ENCODE peak calls at places on chromosomes 12 and 14, in five cellular contexts. A is astrocyte of the spinal cord, X is neural progenitor cell, K is PC-9, N is AG04450. P is an unnamed sample.
A peak's percentile ranks its signal among the peaks of the same experiment; 100 is the strongest.

GRCh38 chr14:95156765-95157194 is 549 bp downstream of the DICER1 start:
- DNase-seq in A (no peak), X (no peak), K (no peak), N (no peak), P (peak; percentile 23)

GRCh38 chr12:81015510-81015909 is 62.4 kb upstream of the ACSS3 start:
- DNase-seq in A (no peak), X (no peak), K (no peak), N (no peak), P (peak; percentile 8)

GRCh38 chr12:113252494-113252893 is 31.2 kb downstream of the TPCN1 start:
- DNase-seq in A (no peak), X (no peak), K (no peak), N (no peak), P (no peak)

GRCh38 chr12:109715310-109716091 is 1.9 kb downstream of the FAM222A start:
- DNase-seq in A (no peak), X (peak; percentile 69), K (no peak), N (no peak), P (no peak)

GRCh38 chr12:95115641-95116040 is 42.2 kb upstream of the NR2C1 start:
- DNase-seq in A (no peak), X (no peak), K (no peak), N (no peak), P (no peak)

GRCh38 chr12:24360907-24361306 is 411.4 kb upstream of the SOX5 start:
- DNase-seq in A (no peak), X (no peak), K (no peak), N (no peak), P (peak; percentile 88)

GRCh38 chr12:101763246-101763931 is 24.1 kb upstream of the SYCP3 start:
- DNase-seq in A (no peak), X (no peak), K (no peak), N (no peak), P (no peak)

GRCh38 chr14:61564623-61565091 is 130.7 kb upstream of the HIF1A start:
- DNase-seq in A (peak; percentile 96), X (no peak), K (peak; percentile 99), N (peak; percentile 85), P (peak; percentile 93)

GRCh38 chr14:33985242-33985641 is 34.4 kb upstream of the EGLN3 start:
- DNase-seq in A (no peak), X (no peak), K (no peak), N (no peak), P (no peak)

GRCh38 chr14:43587183-43587582 is 919.9 kb downstream of the FSCB start:
- DNase-seq in A (no peak), X (no peak), K (no peak), N (no peak), P (no peak)

GRCh38 chr14:103742499-103743255 is 27.1 kb downstream of the ZFYVE21 start:
- DNase-seq in A (no peak), X (no peak), K (no peak), N (no peak), P (no peak)

GRCh38 chr14:22131749-22132476 is 457.1 kb downstream of the DAD1 start:
- DNase-seq in A (no peak), X (peak; percentile 24), K (no peak), N (no peak), P (peak; percentile 13)

GRCh38 chr12:810635-811415 is 58.4 kb downstream of the WNK1 start:
- DNase-seq in A (no peak), X (no peak), K (no peak), N (no peak), P (no peak)

GRCh38 chr12:51307655-51308593 is 16.1 kb downstream of the BIN2 start:
- DNase-seq in A (peak; percentile 87), X (no peak), K (peak; percentile 95), N (peak; percentile 55), P (peak; percentile 71)

GRCh38 chr14:95228240-95228639 is 70.9 kb upstream of the DICER1 start:
- DNase-seq in A (no peak), X (no peak), K (no peak), N (no peak), P (no peak)

GRCh38 chr14:29028973-29029582 is 262.5 kb downstream of the FOXG1 start:
- DNase-seq in A (peak; percentile 6), X (peak; percentile 73), K (no peak), N (no peak), P (peak; percentile 57)

GRCh38 chr14:69873877-69874780 is 5.1 kb upstream of the SMOC1 start:
- DNase-seq in A (peak; percentile 72), X (no peak), K (no peak), N (no peak), P (peak; percentile 82)

GRCh38 chr12:81644503-81644902 is 114.6 kb downstream of the PPFIA2 start:
- DNase-seq in A (peak; percentile 71), X (peak; percentile 47), K (peak; percentile 39), N (no peak), P (peak; percentile 72)

GRCh38 chr12:93245543-93245942 is 132.2 kb upstream of the NUDT4 start:
- DNase-seq in A (no peak), X (peak; percentile 56), K (no peak), N (no peak), P (no peak)
- H3K4me3 ChIP-seq in A (no peak overlapping the region), X (no peak overlapping the region), K (no peak overlapping the region), N (no peak overlapping the region), P (no peak overlapping the region)

DNA sequence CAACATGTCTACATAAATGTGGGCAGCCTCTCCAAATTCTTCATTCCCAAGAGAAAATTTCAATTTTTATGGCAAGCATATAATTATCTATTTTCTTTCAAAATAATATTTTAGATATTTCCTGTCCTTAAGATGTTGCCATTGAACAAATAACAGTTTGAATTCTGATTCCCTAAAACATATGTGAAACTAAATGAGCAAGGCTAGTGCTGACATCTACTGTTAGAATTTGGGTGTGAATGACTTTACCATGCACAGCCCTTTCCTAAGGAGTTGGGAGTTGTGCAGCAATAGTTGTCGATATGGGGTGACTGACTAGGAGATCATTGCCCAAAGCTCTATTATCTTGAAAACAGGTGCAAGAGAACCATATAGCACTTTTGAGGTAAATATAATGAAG is 108.2 kb upstream of the SLC38A4 start:
- DNase-seq in A (peak; percentile 71), X (peak; percentile 39), K (no peak), N (no peak), P (peak; percentile 84)
- TF ChIP-seq CTCF in A (peak; percentile 64), X (peak; percentile 58), K (peak; percentile 70), N (peak; percentile 65), P (peak; percentile 74)

DNA sequence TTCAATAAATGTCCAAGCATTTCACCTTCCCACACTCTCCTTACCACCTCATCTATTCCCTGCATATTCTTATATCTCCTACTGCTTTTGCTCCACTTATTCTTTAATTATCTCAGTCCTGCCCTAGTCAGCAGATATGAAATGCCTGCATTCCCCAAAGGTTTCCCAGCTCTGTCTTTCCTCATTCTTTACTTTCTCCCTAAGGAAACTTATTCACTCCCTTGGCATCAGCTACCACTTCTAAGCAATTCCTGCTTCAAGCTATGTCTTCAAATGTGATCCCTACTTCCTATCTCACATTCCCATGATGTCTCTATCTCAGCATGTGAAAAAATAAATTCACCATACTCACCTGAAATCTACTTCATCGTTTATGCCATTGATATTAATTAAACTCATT is 111.8 kb downstream of the CAPZA3 start:
- DNase-seq in A (peak; percentile 19), X (no peak), K (no peak), N (no peak), P (no peak)
- H3K4me3 ChIP-seq in A (no peak overlapping the region), X (no peak overlapping the region), K (no peak overlapping the region), N (no peak overlapping the region), P (no peak overlapping the region)

DNA sequence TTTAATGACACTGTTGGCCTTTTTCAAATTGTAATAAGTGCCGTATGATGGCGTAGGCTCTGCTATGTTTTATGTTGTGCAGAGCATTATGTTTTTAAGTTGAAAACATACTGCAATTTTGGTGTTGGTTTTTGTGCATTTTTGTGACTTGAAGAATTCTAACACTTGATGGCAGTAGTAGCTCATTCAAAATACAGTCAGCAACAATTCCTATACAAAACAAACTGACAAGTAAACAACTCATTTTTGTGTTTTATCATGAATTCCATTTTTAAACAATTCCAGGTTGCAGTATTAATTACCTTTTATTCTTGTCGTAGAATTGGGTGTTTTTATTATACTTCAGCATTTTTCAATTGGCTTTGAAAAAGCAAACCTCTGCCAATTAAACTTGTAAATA is 4.0 kb upstream of the CCER1 start:
- DNase-seq in A (no peak), X (no peak), K (no peak), N (no peak), P (peak; percentile 57)
- TF ChIP-seq CTCF in A (peak; percentile 9), X (no peak), K (no peak), N (no peak), P (peak; percentile 41)

GRCh38 chr12:16605666-16606116 is 271 bp downstream of the LMO3 start:
- DNase-seq in A (no peak), X (peak; percentile 46), K (no peak), N (no peak), P (peak; percentile 14)

GRCh38 chr12:16602412-16602811 is 3.5 kb downstream of the LMO3 start:
- DNase-seq in A (no peak), X (peak; percentile 20), K (no peak), N (no peak), P (no peak)

GRCh38 chr12:16604853-16605252 is 1.1 kb downstream of the LMO3 start:
- DNase-seq in A (no peak), X (peak; percentile 50), K (no peak), N (no peak), P (no peak)

GRCh38 chr12:16603916-16604575 is 1.9 kb downstream of the LMO3 start:
- DNase-seq in A (no peak), X (peak; percentile 84), K (no peak), N (no peak), P (no peak)

DNA sequence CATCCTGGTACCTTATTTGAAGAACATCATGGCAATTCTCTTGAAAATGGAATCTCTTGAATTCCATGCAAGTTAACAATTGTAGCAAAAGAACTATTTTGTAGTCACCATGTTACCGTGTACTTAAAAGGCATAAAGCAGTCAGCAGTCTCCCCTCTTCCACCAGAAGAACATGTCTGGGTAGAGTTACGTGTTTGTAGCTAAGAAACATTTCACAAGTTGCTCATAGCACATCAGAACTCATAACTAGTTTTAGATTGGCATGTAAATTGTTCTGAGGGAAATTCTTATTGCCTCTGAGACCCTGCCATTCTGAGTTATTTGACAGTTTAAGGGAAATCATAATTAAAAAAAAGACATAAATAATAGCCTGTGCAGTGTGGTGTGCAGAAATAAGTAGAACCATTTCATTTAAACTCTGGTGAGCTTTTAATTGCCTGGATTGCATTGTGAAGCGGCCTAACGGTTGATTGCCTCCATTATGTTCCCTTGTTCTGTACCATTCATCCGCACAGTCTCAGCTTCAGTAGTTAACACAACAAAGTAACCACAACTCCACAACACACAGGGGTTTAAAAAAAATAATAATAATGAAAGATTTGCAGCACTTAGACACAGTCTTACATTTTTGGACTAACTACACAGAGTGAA is 2.6 kb downstream of the LMO3 start:
- DNase-seq in A (no peak), X (peak; percentile 78), K (no peak), N (no peak), P (no peak)
- H3K4me3 ChIP-seq in A (no peak overlapping the region), X (peak overlapping the region; percentile 62), K (no peak overlapping the region), N (no peak overlapping the region), P (no peak overlapping the region)

DNA sequence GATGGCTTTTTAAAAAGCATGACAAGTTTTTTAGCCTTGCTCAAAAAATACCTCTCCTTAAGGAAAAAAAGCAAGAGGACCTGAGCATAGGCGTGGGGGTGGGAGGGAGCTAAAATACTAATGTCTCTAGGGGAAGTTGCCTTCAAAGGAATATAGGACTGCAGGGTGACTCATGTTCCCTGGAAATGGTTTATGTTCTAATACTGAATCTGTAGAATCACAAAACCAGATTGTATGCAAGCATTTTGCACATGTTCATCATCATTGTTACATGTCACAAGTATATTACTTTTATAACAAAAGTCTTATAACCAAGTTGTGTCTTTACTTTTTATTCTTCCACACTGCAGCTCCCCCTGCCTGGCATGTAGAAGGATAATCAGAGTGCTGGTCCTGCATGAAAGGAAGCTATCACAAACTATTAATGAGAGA is 36.6 kb downstream of the GPR135 start:
- DNase-seq in A (peak; percentile 81), X (no peak), K (no peak), N (peak; percentile 32), P (peak; percentile 68)
- TF ChIP-seq CTCF in A (peak; percentile 53), X (no peak), K (peak; percentile 32), N (peak; percentile 50), P (peak; percentile 68)

GRCh38 chr12:26473291-26473690 is 277.9 kb downstream of the SSPN start:
- DNase-seq in A (no peak), X (no peak), K (no peak), N (no peak), P (no peak)
- H3K4me3 ChIP-seq in A (no peak overlapping the region), X (no peak overlapping the region), K (no peak overlapping the region), N (no peak overlapping the region), P (no peak overlapping the region)